ENCODE peak calls at places on chromosome 13, in four cellular contexts. One of them, this sample, is unnamed.

GRCh38 chr13:83088858-83089257 is 793.4 kb downstream of the SLITRK1 start:
- DNase-seq in uterus: no peak
- DNase-seq in transverse colon: no peak
- DNase-seq in IMR-90: no peak
- DNase-seq in this sample: no peak

GRCh38 chr13:48235100-48235813 is 2.3 kb downstream of the ITM2B start:
- DNase-seq in uterus: no peak
- DNase-seq in transverse colon: peak; percentile 28
- DNase-seq in IMR-90: peak; percentile 25
- DNase-seq in this sample: no peak

GRCh38 chr13:49821216-49821820 is 28.8 kb upstream of the KPNA3 start:
- DNase-seq in uterus: no peak
- DNase-seq in transverse colon: no peak
- DNase-seq in IMR-90: no peak
- DNase-seq in this sample: no peak

GRCh38 chr13:30739646-30740642 is 4.6 kb downstream of the ALOX5AP start:
- DNase-seq in uterus: no peak
- DNase-seq in transverse colon: no peak
- DNase-seq in IMR-90: peak; percentile 95
- DNase-seq in this sample: no peak

GRCh38 chr13:43916828-43917227 is 37.1 kb downstream of the LACC1 start:
- DNase-seq in uterus: no peak
- DNase-seq in transverse colon: no peak
- DNase-seq in IMR-90: no peak
- DNase-seq in this sample: no peak

GRCh38 chr13:111911141-111911720 is 155.7 kb upstream of the SOX1 start:
- DNase-seq in uterus: no peak
- DNase-seq in transverse colon: no peak
- DNase-seq in IMR-90: no peak
- DNase-seq in this sample: no peak

GRCh38 chr13:97074618-97075017 is 80.3 kb upstream of the OXGR1 start:
- DNase-seq in uterus: no peak
- DNase-seq in transverse colon: no peak
- DNase-seq in IMR-90: no peak
- DNase-seq in this sample: no peak

GRCh38 chr13:109370486-109370885 is 415.9 kb downstream of the IRS2 start:
- DNase-seq in uterus: no peak
- DNase-seq in transverse colon: no peak
- DNase-seq in IMR-90: no peak
- DNase-seq in this sample: no peak

GRCh38 chr13:46121033-46121432 is 16.2 kb upstream of the CPB2 start:
- DNase-seq in uterus: no peak
- DNase-seq in transverse colon: no peak
- DNase-seq in IMR-90: no peak
- DNase-seq in this sample: no peak

GRCh38 chr13:100798739-100799361 is 124.3 kb upstream of the TMTC4 start:
- DNase-seq in uterus: no peak
- DNase-seq in transverse colon: no peak
- DNase-seq in IMR-90: no peak
- DNase-seq in this sample: no peak

DNA sequence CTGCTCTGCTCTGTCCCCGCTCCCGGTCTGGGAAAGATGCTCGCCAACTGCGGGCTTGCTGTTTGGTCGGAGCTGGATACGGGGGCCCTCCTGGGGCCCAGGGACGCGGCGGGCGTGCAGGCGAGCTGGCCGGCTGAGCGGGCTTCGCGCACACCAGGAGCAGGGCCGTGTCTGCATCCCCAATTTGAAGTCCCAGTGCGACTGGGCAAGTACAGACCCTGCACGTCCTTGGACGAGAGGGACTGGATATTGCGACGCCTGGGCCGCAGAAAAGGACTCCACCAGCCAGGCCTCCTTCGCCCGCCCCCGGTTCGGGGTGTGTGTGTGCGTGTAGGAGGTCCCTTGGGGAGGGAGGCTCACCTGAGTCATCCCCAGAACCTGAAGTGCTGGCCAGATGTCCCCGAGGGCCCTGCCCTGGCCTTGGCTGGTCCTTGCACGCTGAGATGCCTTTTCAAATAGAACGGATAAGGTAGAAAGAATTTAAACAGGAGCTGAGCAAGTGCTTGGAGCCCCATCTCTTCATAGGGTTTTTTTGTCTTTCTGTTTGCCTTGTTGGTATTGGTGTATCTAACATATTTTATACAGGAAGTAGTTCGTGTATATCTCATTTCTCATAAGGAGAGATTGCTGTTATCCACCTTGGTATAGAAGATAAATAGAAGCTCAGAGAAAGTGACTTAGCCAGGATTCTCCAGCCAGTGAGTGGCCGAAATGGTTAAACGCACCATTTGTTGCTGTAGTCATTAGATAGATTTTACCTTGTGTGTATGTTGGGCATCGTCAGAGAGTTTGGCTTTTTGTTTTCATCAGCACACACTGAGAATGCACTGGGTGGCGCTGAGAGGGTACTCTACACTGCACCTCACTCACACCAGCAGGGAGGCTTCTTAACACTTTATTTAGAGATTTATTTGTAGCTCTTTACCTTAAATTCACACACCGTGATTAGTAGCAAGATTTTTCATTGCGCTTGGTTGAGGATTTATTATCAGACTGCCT is 1.1 kb downstream of the NAXD start:
- DNase-seq in uterus: no peak
- DNase-seq in transverse colon: peak; percentile 52
- DNase-seq in IMR-90: peak; percentile 72
- DNase-seq in this sample: peak; percentile 57
- TF ChIP-seq POLR2A in uterus: no peak
- TF ChIP-seq POLR2A in transverse colon: peak; percentile 16
- TF ChIP-seq POLR2A in IMR-90: no peak
- TF ChIP-seq POLR2A in this sample: no peak

GRCh38 chr13:53004605-53005004 is 24.0 kb upstream of the OLFM4 start:
- DNase-seq in uterus: no peak
- DNase-seq in transverse colon: no peak
- DNase-seq in IMR-90: no peak
- DNase-seq in this sample: no peak
- TF ChIP-seq CTCF in uterus: no peak
- TF ChIP-seq CTCF in transverse colon: no peak
- TF ChIP-seq CTCF in IMR-90: no peak
- TF ChIP-seq CTCF in this sample: no peak

GRCh38 chr13:31901985-31902384 is 129.6 kb upstream of the FRY start:
- DNase-seq in uterus: no peak
- DNase-seq in transverse colon: no peak
- DNase-seq in IMR-90: no peak
- DNase-seq in this sample: no peak
- H3K27ac ChIP-seq in uterus: no peak overlapping the region
- H3K27ac ChIP-seq in transverse colon: no peak overlapping the region
- H3K27ac ChIP-seq in IMR-90: no peak overlapping the region
- H3K27ac ChIP-seq in this sample: no peak overlapping the region

DNA sequence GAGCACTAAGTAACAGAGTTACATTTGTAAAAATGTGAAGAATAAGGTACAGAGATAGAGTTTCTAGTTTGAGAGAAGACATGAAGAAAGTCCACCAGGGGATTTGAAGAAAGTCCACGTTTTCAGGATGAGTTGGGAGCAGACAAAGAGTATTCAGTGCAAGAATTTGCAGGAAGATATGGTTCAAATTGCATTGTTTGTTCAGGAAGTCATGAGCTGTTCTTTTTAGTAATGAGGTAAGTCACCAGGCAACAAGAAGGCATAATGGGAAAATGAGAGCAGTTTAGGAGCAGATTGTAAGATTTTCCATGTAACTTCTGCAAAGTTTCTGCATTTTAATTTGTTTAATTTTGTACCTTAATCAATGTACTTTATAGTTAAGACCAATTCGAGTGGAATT is 618.0 kb downstream of the DACH1 start:
- DNase-seq in uterus: no peak
- DNase-seq in transverse colon: no peak
- DNase-seq in IMR-90: no peak
- DNase-seq in this sample: no peak
- TF ChIP-seq POLR2A in uterus: no peak
- TF ChIP-seq POLR2A in transverse colon: no peak
- TF ChIP-seq POLR2A in IMR-90: no peak
- TF ChIP-seq POLR2A in this sample: no peak

GRCh38 chr13:98675837-98676236 is 76.6 kb downstream of the SLC15A1 start:
- DNase-seq in uterus: no peak
- DNase-seq in transverse colon: no peak
- DNase-seq in IMR-90: no peak
- DNase-seq in this sample: no peak

GRCh38 chr13:98676239-98676638 is 76.2 kb downstream of the SLC15A1 start:
- DNase-seq in uterus: no peak
- DNase-seq in transverse colon: no peak
- DNase-seq in IMR-90: no peak
- DNase-seq in this sample: peak; percentile 45

GRCh38 chr13:98677398-98677797 is 75.1 kb downstream of the SLC15A1 start:
- DNase-seq in uterus: no peak
- DNase-seq in transverse colon: no peak
- DNase-seq in IMR-90: peak; percentile 69
- DNase-seq in this sample: no peak

GRCh38 chr13:98681017-98681416 is 71.5 kb downstream of the SLC15A1 start:
- DNase-seq in uterus: no peak
- DNase-seq in transverse colon: no peak
- DNase-seq in IMR-90: no peak
- DNase-seq in this sample: no peak

GRCh38 chr13:98678741-98679140 is 73.7 kb downstream of the SLC15A1 start:
- DNase-seq in uterus: no peak
- DNase-seq in transverse colon: no peak
- DNase-seq in IMR-90: no peak
- DNase-seq in this sample: no peak
- TF ChIP-seq CTCF in uterus: no peak
- TF ChIP-seq CTCF in transverse colon: no peak
- TF ChIP-seq CTCF in IMR-90: no peak
- TF ChIP-seq CTCF in this sample: no peak

GRCh38 chr13:40796649-40797048 is 7.2 kb downstream of the SLC25A15 start:
- DNase-seq in uterus: no peak
- DNase-seq in transverse colon: no peak
- DNase-seq in IMR-90: no peak
- DNase-seq in this sample: no peak
- H3K27ac ChIP-seq in uterus: no peak overlapping the region
- H3K27ac ChIP-seq in transverse colon: no peak overlapping the region
- H3K27ac ChIP-seq in IMR-90: no peak overlapping the region
- H3K27ac ChIP-seq in this sample: no peak overlapping the region

GRCh38 chr13:113608246-113608635 is 23.7 kb downstream of the TFDP1 start:
- DNase-seq in uterus: no peak
- DNase-seq in transverse colon: no peak
- DNase-seq in IMR-90: no peak
- DNase-seq in this sample: no peak
- TF ChIP-seq POLR2A in uterus: no peak
- TF ChIP-seq POLR2A in transverse colon: no peak
- TF ChIP-seq POLR2A in IMR-90: no peak
- TF ChIP-seq POLR2A in this sample: no peak

DNA sequence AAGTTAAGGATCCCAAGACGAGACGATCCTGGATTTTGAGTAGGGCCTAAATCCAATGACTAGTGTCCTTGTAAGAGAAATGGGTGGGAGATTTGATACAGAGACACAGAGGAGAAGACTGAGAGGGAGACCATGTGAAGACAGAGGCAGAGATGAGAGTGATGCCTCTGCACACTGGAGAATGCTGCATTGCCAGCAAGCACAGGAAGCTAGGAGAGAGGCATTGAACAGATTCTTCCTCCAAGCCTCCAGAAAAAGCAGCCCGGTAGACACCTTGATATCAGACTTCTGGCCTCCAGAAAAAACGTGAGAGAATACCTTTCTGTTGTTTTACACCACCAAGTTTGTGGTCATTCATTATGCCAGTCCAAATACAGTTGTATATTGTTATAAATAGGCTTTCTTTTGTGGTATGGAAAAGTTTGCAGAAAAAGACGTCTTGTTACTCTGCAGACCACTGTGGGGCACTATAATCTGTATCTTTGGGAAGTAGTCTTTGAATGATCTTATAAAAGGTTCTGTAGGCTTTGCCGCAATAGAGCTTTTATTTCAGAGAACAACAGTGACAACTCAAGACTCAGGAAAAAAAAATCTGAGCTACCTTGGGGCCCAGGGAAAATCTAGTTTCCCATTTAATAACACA is 17.9 kb upstream of the RFC3 start:
- DNase-seq in uterus: no peak
- DNase-seq in transverse colon: no peak
- DNase-seq in IMR-90: peak; percentile 46
- DNase-seq in this sample: no peak
- TF ChIP-seq CTCF in uterus: no peak
- TF ChIP-seq CTCF in transverse colon: no peak
- TF ChIP-seq CTCF in IMR-90: peak; percentile 50
- TF ChIP-seq CTCF in this sample: no peak

DNA sequence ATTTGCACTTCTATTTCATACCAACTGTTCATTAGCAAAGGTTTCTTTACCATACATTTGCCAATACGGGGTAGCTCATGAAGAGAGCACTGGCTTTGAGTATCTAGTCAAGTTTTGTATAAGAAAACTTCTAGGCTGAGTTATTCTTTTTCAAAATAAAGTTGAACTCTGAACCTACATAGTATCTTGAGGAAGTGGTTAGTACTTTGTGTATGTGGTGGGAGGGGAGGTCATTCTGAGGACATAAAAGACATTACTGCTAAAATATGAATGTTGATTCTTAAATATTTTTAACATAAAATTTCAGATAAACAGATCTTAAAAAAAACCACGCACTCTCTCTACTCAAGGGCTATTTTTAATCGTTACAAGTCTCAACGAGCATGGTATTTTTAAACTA is 117.8 kb upstream of the POSTN start:
- DNase-seq in uterus: no peak
- DNase-seq in transverse colon: no peak
- DNase-seq in IMR-90: peak; percentile 72
- DNase-seq in this sample: no peak
- H3K27ac ChIP-seq in uterus: peak overlapping the region; percentile 44
- H3K27ac ChIP-seq in transverse colon: no peak overlapping the region
- H3K27ac ChIP-seq in IMR-90: peak overlapping the region; percentile 9
- H3K27ac ChIP-seq in this sample: no peak overlapping the region

This sample was measured in upper lobe of left lung.